ENCODE peak calls at places on chromosomes 4 and X, in four cellular contexts. Z is aorta, Q is ascending aorta, V is left ventricle myocardium inferior. O is an unnamed sample. For H3K9me3, the result is how much of the 10 kb centered on the place peaks cover.

GRCh38 chr4:136124251-136124745 is 1408.0 kb downstream of the PCDH18 start:
- DNase-seq in Z (no peak), Q (no peak), V (no peak), O (no peak)

GRCh38 chr4:78624048-78624447 is 72.5 kb downstream of the ANXA3 start:
- DNase-seq in Z (no peak), Q (no peak), V (no peak), O (no peak)

GRCh38 chr4:123603165-123603564 is 206.6 kb downstream of the SPRY1 start:
- DNase-seq in Z (no peak), Q (no peak), V (no peak), O (no peak)

GRCh38 chr4:168374772-168375523 is 56.4 kb upstream of the DDX60 start:
- DNase-seq in Z (no peak), Q (no peak), V (no peak), O (no peak)

GRCh38 chrX:98490670-98491069 is 1607.0 kb downstream of the RPA4 start:
- DNase-seq in Z (no peak), Q (no peak), V (no peak), O (no peak)

GRCh38 chr4:91840359-91840758 is 463.4 kb upstream of the GRID2 start:
- DNase-seq in Z (no peak), Q (no peak), V (no peak), O (no peak)

GRCh38 chrX:19513383-19513782 is 1.9 kb downstream of the MAP3K15 start:
- DNase-seq in Z (no peak), Q (no peak), V (no peak), O (no peak)

GRCh38 chr4:162075691-162076090 is 88.1 kb downstream of the FSTL5 start:
- DNase-seq in Z (no peak), Q (no peak), V (no peak), O (no peak)

GRCh38 chr4:42151568-42152506 is 618 bp downstream of the BEND4 start:
- DNase-seq in Z (no peak), Q (no peak), V (no peak), O (peak)

GRCh38 chrX:77446840-77447239 is 349 bp upstream of the FGF16 start:
- DNase-seq in Z (no peak), Q (no peak), V (no peak), O (peak)

GRCh38 chr4:55348436-55348835 is 2.4 kb downstream of the SRD5A3 start:
- DNase-seq in Z (no peak), Q (no peak), V (no peak), O (no peak)

DNA sequence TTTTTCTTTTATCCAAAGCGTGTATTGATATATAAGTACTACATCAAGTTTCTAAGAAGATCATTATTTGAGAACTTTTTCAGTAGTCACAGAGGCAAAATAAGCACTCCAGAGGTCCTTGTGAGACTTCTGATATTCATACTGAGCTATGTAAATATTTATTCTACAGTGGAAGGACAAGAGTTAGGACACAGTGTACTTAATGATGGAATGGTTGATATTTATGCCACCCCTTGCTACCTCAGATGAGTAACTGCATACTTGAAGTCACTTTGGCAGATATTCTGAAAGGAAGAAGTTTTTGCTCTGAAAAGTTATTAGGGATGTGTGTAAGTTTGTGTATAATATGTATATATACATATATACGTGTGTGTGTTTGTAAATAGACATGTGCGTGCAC is 30.3 kb downstream of the MAGEA1 start:
- DNase-seq in Z (no peak), Q (no peak), V (no peak), O (no peak)
- H3K9me3 ChIP-seq in Z (under half), Q (under half), V (under half), O (under half)

GRCh38 chr4:1812720-1813119 is 19.6 kb downstream of the FGFR3 start:
- DNase-seq in Z (no peak), Q (no peak), V (no peak), O (no peak)

GRCh38 chr4:1814453-1814852 is 21.4 kb downstream of the FGFR3 start:
- DNase-seq in Z (no peak), Q (no peak), V (no peak), O (no peak)

GRCh38 chr4:1815096-1815996 is 22.3 kb downstream of the FGFR3 start:
- DNase-seq in Z (peak), Q (no peak), V (no peak), O (no peak)

GRCh38 chr4:1813231-1813630 is 20.1 kb downstream of the FGFR3 start:
- DNase-seq in Z (no peak), Q (no peak), V (no peak), O (no peak)

GRCh38 chr4:1813915-1814314 is 20.8 kb downstream of the FGFR3 start:
- DNase-seq in Z (no peak), Q (no peak), V (no peak), O (no peak)
- H3K4me3 ChIP-seq in Z (no peak), Q (no peak), V (no peak), O (no peak)

DNA sequence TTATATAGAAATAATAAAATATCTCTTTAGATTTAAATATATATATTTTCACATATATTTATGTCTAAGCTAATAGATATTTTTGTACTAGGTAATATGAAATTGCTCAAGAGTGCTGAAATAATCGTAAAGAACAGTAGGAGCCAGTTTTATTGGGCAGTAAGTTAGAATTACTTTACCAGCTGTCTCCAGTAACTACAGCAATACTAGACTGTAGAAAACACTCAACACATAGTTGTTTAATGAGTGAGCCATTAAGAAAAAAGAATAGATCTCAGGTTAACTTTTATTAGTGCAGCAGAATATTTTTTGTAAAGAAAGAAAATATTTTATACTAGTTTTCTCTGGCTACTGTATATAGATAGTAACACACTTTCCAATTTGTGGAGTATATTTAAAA is 715.2 kb downstream of the TRIML1 start:
- DNase-seq in Z (no peak), Q (no peak), V (no peak), O (no peak)
- H3K9me3 ChIP-seq in Z (under half), Q (under half), V (under half), O (under half)

DNA sequence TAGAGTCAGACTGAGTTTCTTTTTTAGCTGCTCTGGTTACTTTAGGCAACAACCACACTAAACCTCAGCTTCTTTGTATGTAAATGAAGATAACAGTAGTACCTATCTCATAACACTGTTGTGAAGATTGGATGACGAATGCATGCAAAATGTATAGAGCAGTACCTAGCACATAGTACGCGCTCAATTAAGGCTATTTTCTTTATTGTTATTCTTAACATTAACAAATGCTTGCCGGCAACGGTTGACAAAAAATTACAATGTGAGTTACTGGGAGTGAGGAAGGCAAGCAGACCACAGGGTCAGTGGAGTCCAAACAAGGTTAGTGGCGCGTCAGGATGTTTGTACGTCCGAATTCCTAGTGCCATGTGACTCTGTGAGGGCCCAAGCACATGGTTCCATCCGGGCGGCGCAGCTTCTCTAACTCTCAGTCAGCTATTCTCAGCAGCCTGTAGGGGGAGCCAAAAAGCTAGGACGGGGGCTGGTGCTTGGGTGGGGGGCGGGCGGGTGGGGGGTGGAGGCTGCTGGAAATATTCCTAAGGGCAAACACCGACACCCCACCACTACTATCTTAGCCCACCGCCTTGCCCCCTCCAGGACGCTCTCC is 795 bp upstream of the NALF2 start:
- DNase-seq in Z (no peak), Q (no peak), V (no peak), O (no peak)
- H3K4me3 ChIP-seq in Z (no peak), Q (no peak), V (peak), O (no peak)

GRCh38 chr4:108702960-108703359 is 52.6 kb downstream of the OSTC start:
- DNase-seq in Z (no peak), Q (no peak), V (no peak), O (no peak)

GRCh38 chr4:108703966-108704365 is 53.6 kb downstream of the OSTC start:
- DNase-seq in Z (no peak), Q (no peak), V (no peak), O (no peak)

GRCh38 chr4:108700358-108700757 is 50.0 kb downstream of the OSTC start:
- DNase-seq in Z (no peak), Q (no peak), V (no peak), O (no peak)

GRCh38 chr4:108706289-108706688 is 55.9 kb downstream of the OSTC start:
- DNase-seq in Z (no peak), Q (no peak), V (no peak), O (no peak)

DNA sequence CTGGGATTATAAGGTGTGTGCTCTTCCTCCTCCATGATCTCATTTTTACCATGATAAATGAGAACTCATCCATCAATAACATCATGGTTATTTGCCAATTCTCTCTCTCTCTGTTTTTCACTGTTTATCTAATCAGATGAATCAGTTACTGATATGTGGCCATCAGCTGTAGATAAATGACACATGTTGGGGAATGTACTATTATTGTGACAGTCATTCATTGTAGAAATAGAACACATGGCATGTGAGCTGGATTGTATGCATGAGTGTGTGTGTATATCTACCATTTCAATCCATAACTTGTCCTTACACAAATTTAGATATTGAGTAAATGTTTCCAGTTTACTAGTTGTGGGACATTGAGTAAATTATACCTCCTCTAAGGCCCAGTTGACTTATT is 53.0 kb downstream of the OSTC start:
- DNase-seq in Z (no peak), Q (no peak), V (no peak), O (no peak)
- H3K9me3 ChIP-seq in Z (under half), Q (under half), V (under half), O (under half)

GRCh38 chrX:118823263-118824172 is at the start of gene ZCCHC12:
- DNase-seq in Z (peak), Q (no peak), V (peak), O (peak)
- H3K4me3 ChIP-seq in Z (no peak), Q (peak), V (peak), O (peak)

GRCh38 chr4:71941001-71941400 is 90.8 kb upstream of the NPFFR2 start:
- DNase-seq in Z (no peak), Q (no peak), V (no peak), O (no peak)

GRCh38 chr4:71944956-71945355 is 86.8 kb upstream of the NPFFR2 start:
- DNase-seq in Z (no peak), Q (no peak), V (no peak), O (no peak)

GRCh38 chr4:71945791-71946190 is 86.0 kb upstream of the NPFFR2 start:
- DNase-seq in Z (no peak), Q (no peak), V (no peak), O (no peak)
- H3K9me3 ChIP-seq in Z (under half), Q (under half), V (under half), O (under half)